ENCODE peak calls at places on chromosomes 7 and 10, in nine cellular contexts. L is H54; U is iPS-NIHi11; P is T-cell; Q is G401; V is LHCN-M2; G is GM12892; R is psoas muscle; S is stimulated activated CD4-positive, alpha-beta T cell treated with anti-CD3 and anti-CD28 coated beads, Interleukin-4, amount 100 ng/mL, for 1 hour. Y is an unnamed sample.

GRCh38 chr10:6054884-6055283 is 7.3 kb downstream of the IL2RA start:
- DNase-seq in L (no peak), U (no peak), P (no peak), Q (no peak), V (no peak), G (no peak), R (no peak), S (no peak), Y (no peak)

GRCh38 chr7:15685358-15686181 is 913 bp downstream of the MEOX2 start:
- DNase-seq in L (no peak), U (peak), P (no peak), Q (no peak), V (peak), G (no peak), R (peak), S (no peak), Y (peak)

GRCh38 chr10:5818894-5819293 is 5.7 kb upstream of the GDI2 start:
- DNase-seq in L (no peak), U (no peak), P (no peak), Q (no peak), V (no peak), G (no peak), R (no peak), S (no peak), Y (no peak)

GRCh38 chr7:25686493-25686892 is 458.2 kb upstream of the NPVF start:
- DNase-seq in L (no peak), U (no peak), P (no peak), Q (no peak), V (no peak), G (no peak), R (no peak), S (no peak), Y (no peak)

GRCh38 chr10:80598084-80598798 is 60.5 kb downstream of the SH2D4B start:
- DNase-seq in L (no peak), U (no peak), P (no peak), Q (no peak), V (no peak), G (no peak), R (no peak), S (no peak), Y (no peak)

GRCh38 chr10:100655760-100656421 is 89.5 kb upstream of the PAX2 start:
- DNase-seq in L (no peak), U (peak), P (no peak), Q (no peak), V (no peak), G (no peak), R (no peak), S (peak), Y (no peak)

GRCh38 chr7:74047804-74048380 is 19.9 kb downstream of the ELN start:
- DNase-seq in L (no peak), U (no peak), P (no peak), Q (no peak), V (no peak), G (no peak), R (peak), S (no peak), Y (peak)

GRCh38 chr7:28106316-28106957 is 74.2 kb downstream of the JAZF1 start:
- DNase-seq in L (no peak), U (no peak), P (no peak), Q (peak), V (no peak), G (no peak), R (peak), S (no peak), Y (no peak)

GRCh38 chr10:75712241-75712880 is 280.9 kb downstream of the LRMDA start:
- DNase-seq in L (no peak), U (peak), P (no peak), Q (no peak), V (no peak), G (no peak), R (peak), S (no peak), Y (peak)

GRCh38 chr7:131015131-131015954 is 281.3 kb upstream of the KLF14 start:
- DNase-seq in L (peak), U (no peak), P (no peak), Q (no peak), V (peak), G (no peak), R (no peak), S (no peak), Y (no peak)

GRCh38 chr10:5297466-5297865 is 67.3 kb upstream of the UCN3 start:
- DNase-seq in L (no peak), U (peak), P (peak), Q (no peak), V (peak), G (no peak), R (peak), S (peak), Y (peak)

GRCh38 chr7:64888901-64889685 is 14.0 kb upstream of the ZNF273 start:
- DNase-seq in L (no peak), U (peak), P (no peak), Q (peak), V (no peak), G (peak), R (no peak), S (no peak), Y (peak)

GRCh38 chr7:95951531-95951930 is 179.2 kb downstream of the DYNC1I1 start:
- DNase-seq in L (no peak), U (no peak), P (no peak), Q (peak), V (no peak), G (no peak), R (no peak), S (no peak), Y (no peak)

GRCh38 chr7:124310934-124311390 is 278.1 kb upstream of the TMEM229A start:
- DNase-seq in L (no peak), U (no peak), P (no peak), Q (no peak), V (no peak), G (no peak), R (no peak), S (no peak), Y (no peak)

GRCh38 chr7:18872344-18872743 is 245.1 kb downstream of the TWIST1 start:
- DNase-seq in L (no peak), U (no peak), P (no peak), Q (no peak), V (no peak), G (no peak), R (no peak), S (no peak), Y (no peak)

GRCh38 chr10:87505366-87506113 is 847 bp downstream of the MINPP1 start:
- DNase-seq in L (peak), U (peak), P (peak), Q (peak), V (peak), G (peak), R (no peak), S (peak), Y (peak)

GRCh38 chr7:95169678-95170077 is 154.7 kb downstream of the PON1 start:
- DNase-seq in L (no peak), U (no peak), P (no peak), Q (no peak), V (peak), G (no peak), R (no peak), S (no peak), Y (no peak)

GRCh38 chr7:150476285-150476684 is 25.9 kb downstream of the GIMAP8 start:
- DNase-seq in L (no peak), U (no peak), P (no peak), Q (no peak), V (no peak), G (no peak), R (no peak), S (no peak), Y (no peak)

GRCh38 chr7:101862280-101863220 is 45.1 kb downstream of the CUX1 start:
- DNase-seq in L (no peak), U (peak), P (no peak), Q (no peak), V (peak), G (no peak), R (peak), S (no peak), Y (no peak)

GRCh38 chr10:72009430-72010081 is 45.4 kb downstream of the CHST3 start:
- DNase-seq in L (no peak), U (peak), P (no peak), Q (no peak), V (peak), G (no peak), R (peak), S (no peak), Y (peak)

GRCh38 chr10:50855015-50855414 is 30.4 kb downstream of the A1CF start:
- DNase-seq in L (no peak), U (no peak), P (no peak), Q (no peak), V (no peak), G (no peak), R (no peak), S (no peak), Y (no peak)

GRCh38 chr7:101172854-101173751 is 7.0 kb downstream of the NAT16 start:
- DNase-seq in L (peak), U (peak), P (no peak), Q (no peak), V (peak), G (no peak), R (peak), S (no peak), Y (peak)

GRCh38 chr10:91607661-91608442 is 25.0 kb downstream of the PPP1R3C start:
- DNase-seq in L (no peak), U (no peak), P (no peak), Q (no peak), V (no peak), G (no peak), R (no peak), S (no peak), Y (peak)

GRCh38 chr7:7795736-7796135 is 77.3 kb upstream of the RPA3 start:
- DNase-seq in L (peak), U (no peak), P (no peak), Q (no peak), V (peak), G (no peak), R (no peak), S (no peak), Y (no peak)

GRCh38 chr7:96311967-96312366 is 9.9 kb downstream of the SLC25A13 start:
- DNase-seq in L (no peak), U (no peak), P (no peak), Q (peak), V (peak), G (no peak), R (peak), S (no peak), Y (peak)

GRCh38 chr7:17772581-17773288 is 167.6 kb downstream of the SNX13 start:
- DNase-seq in L (no peak), U (no peak), P (no peak), Q (no peak), V (peak), G (no peak), R (no peak), S (no peak), Y (no peak)

GRCh38 chr10:28532223-28532508 is 752 bp upstream of the WAC start:
- DNase-seq in L (no peak), U (no peak), P (no peak), Q (peak), V (peak), G (no peak), R (no peak), S (no peak), Y (no peak)

GRCh38 chr10:110993024-110993693 is 73.8 kb downstream of the SHOC2 start:
- DNase-seq in L (peak), U (no peak), P (peak), Q (no peak), V (peak), G (no peak), R (no peak), S (no peak), Y (no peak)

GRCh38 chr10:11557513-11557912 is 53.9 kb downstream of the USP6NL start:
- DNase-seq in L (no peak), U (no peak), P (no peak), Q (no peak), V (no peak), G (no peak), R (no peak), S (no peak), Y (no peak)

GRCh38 chr7:2824678-2825461 is 19.2 kb downstream of the GNA12 start:
- DNase-seq in L (no peak), U (peak), P (no peak), Q (peak), V (peak), G (no peak), R (no peak), S (no peak), Y (no peak)

GRCh38 chr10:82660983-82661382 is 786.0 kb downstream of the NRG3 start:
- DNase-seq in L (no peak), U (no peak), P (no peak), Q (no peak), V (no peak), G (no peak), R (no peak), S (no peak), Y (no peak)

GRCh38 chr7:126940723-126941307 is 311.9 kb downstream of the GRM8 start:
- DNase-seq in L (no peak), U (no peak), P (no peak), Q (no peak), V (no peak), G (no peak), R (no peak), S (no peak), Y (no peak)

GRCh38 chr7:42076870-42077269 is 160.1 kb downstream of the GLI3 start:
- DNase-seq in L (no peak), U (no peak), P (no peak), Q (no peak), V (no peak), G (no peak), R (no peak), S (no peak), Y (no peak)

Y was measured in right cardiac atrium.